ENCODE peak calls at places on chromosomes 3 and 15, in seven cellular contexts. One of them, this sample, is unnamed.

GRCh38 chr3:16808393-16809107 is 76.2 kb upstream of the PLCL2 start:
- DNase-seq in esophagus muscularis mucosa: peak
- DNase-seq in lower lobe of right lung: no peak
- DNase-seq in tibial artery: no peak
- DNase-seq in AG10803: no peak
- DNase-seq in left lung: no peak
- DNase-seq in psoas muscle: no peak
- DNase-seq in this sample: no peak

GRCh38 chr15:42137461-42138261 is 18.8 kb downstream of the PLA2G4F start:
- DNase-seq in esophagus muscularis mucosa: no peak
- DNase-seq in lower lobe of right lung: no peak
- DNase-seq in tibial artery: peak
- DNase-seq in AG10803: peak
- DNase-seq in left lung: no peak
- DNase-seq in psoas muscle: no peak
- DNase-seq in this sample: peak

GRCh38 chr3:144127700-144128099 is 156.1 kb downstream of the DIPK2A start:
- DNase-seq in esophagus muscularis mucosa: no peak
- DNase-seq in lower lobe of right lung: no peak
- DNase-seq in tibial artery: no peak
- DNase-seq in AG10803: no peak
- DNase-seq in left lung: no peak
- DNase-seq in psoas muscle: no peak
- DNase-seq in this sample: no peak

GRCh38 chr3:128447561-128448013 is 19.1 kb downstream of the DNAJB8 start:
- DNase-seq in esophagus muscularis mucosa: no peak
- DNase-seq in lower lobe of right lung: no peak
- DNase-seq in tibial artery: no peak
- DNase-seq in AG10803: no peak
- DNase-seq in left lung: no peak
- DNase-seq in psoas muscle: no peak
- DNase-seq in this sample: no peak

GRCh38 chr3:61573441-61573840 is 12.1 kb downstream of the PTPRG start:
- DNase-seq in esophagus muscularis mucosa: no peak
- DNase-seq in lower lobe of right lung: no peak
- DNase-seq in tibial artery: no peak
- DNase-seq in AG10803: peak
- DNase-seq in left lung: no peak
- DNase-seq in psoas muscle: no peak
- DNase-seq in this sample: no peak

GRCh38 chr3:141302364-141303141 is 65.8 kb upstream of the ZBTB38 start:
- DNase-seq in esophagus muscularis mucosa: no peak
- DNase-seq in lower lobe of right lung: no peak
- DNase-seq in tibial artery: peak
- DNase-seq in AG10803: peak
- DNase-seq in left lung: no peak
- DNase-seq in psoas muscle: no peak
- DNase-seq in this sample: no peak

GRCh38 chr3:191235331-191236314 is 36.6 kb downstream of the OSTN start:
- DNase-seq in esophagus muscularis mucosa: no peak
- DNase-seq in lower lobe of right lung: no peak
- DNase-seq in tibial artery: no peak
- DNase-seq in AG10803: peak
- DNase-seq in left lung: no peak
- DNase-seq in psoas muscle: no peak
- DNase-seq in this sample: no peak

GRCh38 chr3:9700536-9700935 is 3.1 kb upstream of the CPNE9 start:
- DNase-seq in esophagus muscularis mucosa: no peak
- DNase-seq in lower lobe of right lung: no peak
- DNase-seq in tibial artery: no peak
- DNase-seq in AG10803: no peak
- DNase-seq in left lung: no peak
- DNase-seq in psoas muscle: no peak
- DNase-seq in this sample: no peak

GRCh38 chr3:178255315-178255714 is 280.9 kb upstream of the KCNMB2 start:
- DNase-seq in esophagus muscularis mucosa: no peak
- DNase-seq in lower lobe of right lung: no peak
- DNase-seq in tibial artery: no peak
- DNase-seq in AG10803: peak
- DNase-seq in left lung: no peak
- DNase-seq in psoas muscle: no peak
- DNase-seq in this sample: no peak

GRCh38 chr3:22887664-22888291 is 315.3 kb upstream of the UBE2E2 start:
- DNase-seq in esophagus muscularis mucosa: no peak
- DNase-seq in lower lobe of right lung: no peak
- DNase-seq in tibial artery: no peak
- DNase-seq in AG10803: peak
- DNase-seq in left lung: no peak
- DNase-seq in psoas muscle: no peak
- DNase-seq in this sample: no peak

GRCh38 chr3:107928084-107928445 is 162.8 kb downstream of the CD47 start:
- DNase-seq in esophagus muscularis mucosa: no peak
- DNase-seq in lower lobe of right lung: no peak
- DNase-seq in tibial artery: no peak
- DNase-seq in AG10803: peak
- DNase-seq in left lung: no peak
- DNase-seq in psoas muscle: no peak
- DNase-seq in this sample: no peak

GRCh38 chr3:113668015-113668414 is 28.4 kb downstream of the USF3 start:
- DNase-seq in esophagus muscularis mucosa: no peak
- DNase-seq in lower lobe of right lung: no peak
- DNase-seq in tibial artery: no peak
- DNase-seq in AG10803: peak
- DNase-seq in left lung: no peak
- DNase-seq in psoas muscle: no peak
- DNase-seq in this sample: no peak

GRCh38 chr3:198017100-198017499 is 57.1 kb downstream of the LMLN start:
- DNase-seq in esophagus muscularis mucosa: no peak
- DNase-seq in lower lobe of right lung: no peak
- DNase-seq in tibial artery: no peak
- DNase-seq in AG10803: no peak
- DNase-seq in left lung: no peak
- DNase-seq in psoas muscle: no peak
- DNase-seq in this sample: no peak

GRCh38 chr15:40058476-40059140 is 19.6 kb upstream of the SRP14 start:
- DNase-seq in esophagus muscularis mucosa: no peak
- DNase-seq in lower lobe of right lung: no peak
- DNase-seq in tibial artery: peak
- DNase-seq in AG10803: peak
- DNase-seq in left lung: peak
- DNase-seq in psoas muscle: no peak
- DNase-seq in this sample: no peak

GRCh38 chr3:38059148-38059547 is 20.1 kb downstream of the DLEC1 start:
- DNase-seq in esophagus muscularis mucosa: no peak
- DNase-seq in lower lobe of right lung: no peak
- DNase-seq in tibial artery: no peak
- DNase-seq in AG10803: no peak
- DNase-seq in left lung: no peak
- DNase-seq in psoas muscle: no peak
- DNase-seq in this sample: no peak

GRCh38 chr15:100170280-100170654 is 171.5 kb downstream of the ADAMTS17 start:
- DNase-seq in esophagus muscularis mucosa: no peak
- DNase-seq in lower lobe of right lung: no peak
- DNase-seq in tibial artery: no peak
- DNase-seq in AG10803: no peak
- DNase-seq in left lung: no peak
- DNase-seq in psoas muscle: no peak
- DNase-seq in this sample: no peak

GRCh38 chr3:30476373-30477082 is 129.9 kb upstream of the TGFBR2 start:
- DNase-seq in esophagus muscularis mucosa: no peak
- DNase-seq in lower lobe of right lung: no peak
- DNase-seq in tibial artery: no peak
- DNase-seq in AG10803: peak
- DNase-seq in left lung: no peak
- DNase-seq in psoas muscle: no peak
- DNase-seq in this sample: no peak

GRCh38 chr15:91779960-91780359 is 73.5 kb upstream of the SLCO3A1 start:
- DNase-seq in esophagus muscularis mucosa: no peak
- DNase-seq in lower lobe of right lung: no peak
- DNase-seq in tibial artery: no peak
- DNase-seq in AG10803: no peak
- DNase-seq in left lung: no peak
- DNase-seq in psoas muscle: no peak
- DNase-seq in this sample: no peak

GRCh38 chr15:77535845-77536244 is 96.9 kb downstream of the LINGO1 start:
- DNase-seq in esophagus muscularis mucosa: no peak
- DNase-seq in lower lobe of right lung: no peak
- DNase-seq in tibial artery: peak
- DNase-seq in AG10803: no peak
- DNase-seq in left lung: peak
- DNase-seq in psoas muscle: no peak
- DNase-seq in this sample: peak

GRCh38 chr3:33145221-33145900 is 31.5 kb downstream of the CRTAP start:
- DNase-seq in esophagus muscularis mucosa: peak
- DNase-seq in lower lobe of right lung: no peak
- DNase-seq in tibial artery: no peak
- DNase-seq in AG10803: no peak
- DNase-seq in left lung: no peak
- DNase-seq in psoas muscle: no peak
- DNase-seq in this sample: no peak

GRCh38 chr15:65286069-65286703 is 497 bp downstream of the PARP16 start:
- DNase-seq in esophagus muscularis mucosa: no peak
- DNase-seq in lower lobe of right lung: peak
- DNase-seq in tibial artery: peak
- DNase-seq in AG10803: no peak
- DNase-seq in left lung: no peak
- DNase-seq in psoas muscle: no peak
- DNase-seq in this sample: no peak

GRCh38 chr3:89032331-89033063 is 74.9 kb upstream of the EPHA3 start:
- DNase-seq in esophagus muscularis mucosa: no peak
- DNase-seq in lower lobe of right lung: no peak
- DNase-seq in tibial artery: no peak
- DNase-seq in AG10803: peak
- DNase-seq in left lung: no peak
- DNase-seq in psoas muscle: no peak
- DNase-seq in this sample: no peak
- H3K4me3 ChIP-seq in esophagus muscularis mucosa: no peak
- H3K4me3 ChIP-seq in lower lobe of right lung: no peak
- H3K4me3 ChIP-seq in tibial artery: no peak
- H3K4me3 ChIP-seq in AG10803: no peak
- H3K4me3 ChIP-seq in left lung: no peak
- H3K4me3 ChIP-seq in psoas muscle: no peak
- H3K4me3 ChIP-seq in this sample: no peak

GRCh38 chr3:13878711-13879101 is 1.2 kb downstream of the WNT7A start:
- DNase-seq in esophagus muscularis mucosa: no peak
- DNase-seq in lower lobe of right lung: no peak
- DNase-seq in tibial artery: no peak
- DNase-seq in AG10803: no peak
- DNase-seq in left lung: no peak
- DNase-seq in psoas muscle: no peak
- DNase-seq in this sample: peak
- H3K4me3 ChIP-seq in esophagus muscularis mucosa: peak
- H3K4me3 ChIP-seq in lower lobe of right lung: peak
- H3K4me3 ChIP-seq in tibial artery: peak
- H3K4me3 ChIP-seq in AG10803: no peak
- H3K4me3 ChIP-seq in left lung: peak
- H3K4me3 ChIP-seq in psoas muscle: peak
- H3K4me3 ChIP-seq in this sample: no peak

DNA sequence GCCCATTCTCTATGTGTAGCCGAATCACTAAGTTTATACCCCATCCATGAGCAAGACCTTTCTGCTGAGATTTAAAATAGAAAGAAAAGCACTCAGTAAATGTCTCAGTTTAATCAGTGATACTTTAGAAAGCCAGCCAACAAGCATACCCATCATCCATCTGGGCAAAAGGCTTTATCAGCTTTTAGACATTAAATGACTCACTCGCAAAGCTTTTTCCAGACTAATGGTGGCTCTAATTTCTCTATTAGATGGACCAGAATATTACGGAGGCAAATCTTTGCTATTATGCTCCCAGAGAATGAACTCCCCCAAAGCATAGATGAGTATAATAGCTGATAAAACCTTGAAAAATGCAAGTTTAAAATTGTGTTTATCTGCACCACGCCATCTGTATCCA is 727.8 kb downstream of the GBE1 start:
- DNase-seq in esophagus muscularis mucosa: no peak
- DNase-seq in lower lobe of right lung: no peak
- DNase-seq in tibial artery: no peak
- DNase-seq in AG10803: no peak
- DNase-seq in left lung: no peak
- DNase-seq in psoas muscle: no peak
- DNase-seq in this sample: no peak
- H3K4me3 ChIP-seq in esophagus muscularis mucosa: no peak
- H3K4me3 ChIP-seq in lower lobe of right lung: no peak
- H3K4me3 ChIP-seq in tibial artery: no peak
- H3K4me3 ChIP-seq in AG10803: no peak
- H3K4me3 ChIP-seq in left lung: no peak
- H3K4me3 ChIP-seq in psoas muscle: no peak
- H3K4me3 ChIP-seq in this sample: no peak

GRCh38 chr15:31265871-31266711 is 60.5 kb upstream of the KLF13 start:
- DNase-seq in esophagus muscularis mucosa: peak
- DNase-seq in lower lobe of right lung: peak
- DNase-seq in tibial artery: peak
- DNase-seq in AG10803: peak
- DNase-seq in left lung: peak
- DNase-seq in psoas muscle: no peak
- DNase-seq in this sample: peak
- H3K4me3 ChIP-seq in esophagus muscularis mucosa: no peak
- H3K4me3 ChIP-seq in lower lobe of right lung: no peak
- H3K4me3 ChIP-seq in tibial artery: no peak
- H3K4me3 ChIP-seq in AG10803: no peak
- H3K4me3 ChIP-seq in left lung: no peak
- H3K4me3 ChIP-seq in psoas muscle: no peak
- H3K4me3 ChIP-seq in this sample: no peak